ENCODE peak calls at places on chromosomes 16 and 17, in seven cellular contexts. X, R, L, Y, A, M and J are unnamed samples. For H3K9me3, the result is how much of the 10 kb centered on the place peaks cover.

GRCh38 chr16:27823438-27823820 is 240.1 kb downstream of the GSG1L start:
- DNase-seq in Y (no peak), A (no peak), X (no peak), R (no peak), M (no peak), L (no peak), J (no peak)

GRCh38 chr16:50025544-50025931 is 513 bp downstream of the CNEP1R1 start:
- DNase-seq in X (no peak), Y (no peak), R (no peak), A (no peak), L (peak), M (no peak), J (no peak)

GRCh38 chr16:88936008-88936912 is 40.7 kb downstream of the CBFA2T3 start:
- DNase-seq in Y (peak), M (no peak), X (no peak), R (no peak), A (peak), L (no peak), J (peak)

GRCh38 chr17:6512552-6512951 is 43.8 kb downstream of the PITPNM3 start:
- DNase-seq in A (no peak), L (no peak), Y (no peak), M (no peak), X (peak), R (no peak), J (no peak)

GRCh38 chr17:59466943-59467801 is 98.2 kb upstream of the DHX40 start:
- DNase-seq in M (no peak), A (no peak), L (no peak), Y (no peak), R (no peak), X (no peak), J (no peak)

GRCh38 chr17:79075861-79076406 is 1.3 kb downstream of the ENGASE start:
- DNase-seq in L (no peak), A (no peak), M (no peak), R (no peak), Y (no peak), X (no peak), J (no peak)

GRCh38 chr16:79653337-79654000 is 52.9 kb upstream of the MAF start:
- DNase-seq in M (peak), A (peak), R (peak), L (peak), X (no peak), Y (peak), J (peak)

GRCh38 chr16:66036162-66036561 is 330.3 kb upstream of the CDH5 start:
- DNase-seq in A (no peak), R (no peak), M (no peak), L (no peak), Y (no peak), X (no peak), J (no peak)

GRCh38 chr16:8924214-8924613 is 39.5 kb downstream of the USP7 start:
- DNase-seq in Y (peak), L (peak), A (peak), X (no peak), R (no peak), M (peak), J (no peak)

GRCh38 chr16:78509965-78510364 is 410.5 kb downstream of the WWOX start:
- DNase-seq in X (no peak), A (no peak), M (no peak), L (no peak), Y (no peak), R (no peak), J (no peak)

GRCh38 chr16:16166085-16166484 is 57.2 kb downstream of the ABCC6 start:
- DNase-seq in Y (no peak), A (no peak), X (no peak), L (no peak), R (no peak), M (no peak), J (no peak)

GRCh38 chr17:37701424-37702020 is 43.3 kb downstream of the HNF1B start:
- DNase-seq in M (no peak), A (peak), Y (peak), L (peak), R (peak), X (peak), J (no peak)

GRCh38 chr17:77498056-77498785 is 357.5 kb downstream of the SEC14L1 start:
- DNase-seq in X (no peak), A (no peak), Y (no peak), R (no peak), M (no peak), L (no peak), J (no peak)

GRCh38 chr17:61409301-61410099 is 9.9 kb downstream of the TBX2 start:
- DNase-seq in Y (peak), R (peak), A (peak), M (peak), L (peak), X (no peak), J (peak)

GRCh38 chr16:50611332-50611934 is 63.2 kb downstream of the NKD1 start:
- DNase-seq in M (peak), X (peak), L (no peak), A (no peak), Y (no peak), R (peak), J (peak)

GRCh38 chr17:80116923-80117380 is 15.6 kb downstream of the GAA start:
- DNase-seq in R (no peak), Y (no peak), M (no peak), A (no peak), X (no peak), L (no peak), J (no peak)

GRCh38 chr16:88761830-88762229 is 23.2 kb downstream of the PIEZO1 start:
- DNase-seq in A (no peak), L (no peak), R (no peak), M (no peak), Y (peak), X (no peak), J (no peak)

GRCh38 chr16:84029297-84030096 is 13.1 kb downstream of the SLC38A8 start:
- DNase-seq in L (no peak), M (no peak), R (no peak), X (no peak), A (no peak), Y (no peak), J (no peak)

GRCh38 chr16:23207485-23207884 is 24.9 kb downstream of the SCNN1G start:
- DNase-seq in Y (no peak), R (no peak), M (no peak), A (no peak), X (no peak), L (no peak), J (no peak)

GRCh38 chr17:5506307-5506706 is 19.9 kb downstream of the MIS12 start:
- DNase-seq in Y (no peak), L (no peak), M (no peak), X (no peak), A (no peak), R (no peak), J (no peak)

GRCh38 chr17:63832455-63832854 is 5.0 kb upstream of the FTSJ3 start:
- DNase-seq in A (no peak), Y (no peak), M (no peak), L (no peak), X (no peak), R (no peak), J (peak)

GRCh38 chr17:59423137-59423703 is 91.8 kb downstream of the YPEL2 start:
- DNase-seq in M (peak), L (peak), A (peak), R (peak), X (peak), Y (no peak), J (peak)

GRCh38 chr17:45073414-45074070 is 12.4 kb downstream of the NMT1 start:
- DNase-seq in R (peak), L (no peak), X (no peak), A (no peak), Y (peak), M (no peak), J (no peak)

GRCh38 chr17:4897785-4898184 is 1.6 kb upstream of the C17orf107 start:
- DNase-seq in M (no peak), A (no peak), X (no peak), L (no peak), Y (no peak), R (no peak), J (no peak)

GRCh38 chr17:64084940-64085649 is 44.8 kb downstream of the ERN1 start:
- DNase-seq in R (peak), M (no peak), Y (no peak), X (no peak), A (no peak), L (no peak), J (no peak)

GRCh38 chr16:25219070-25219737 is 2.5 kb downstream of the AQP8 start:
- DNase-seq in M (no peak), X (no peak), L (no peak), R (no peak), Y (no peak), A (no peak), J (no peak)

GRCh38 chr17:73592531-73592961 is 51.7 kb downstream of the SDK2 start:
- DNase-seq in A (no peak), M (no peak), R (no peak), X (no peak), Y (peak), L (no peak), J (no peak)

GRCh38 chr16:27321013-27321960 is 7.5 kb downstream of the IL4R start:
- DNase-seq in L (no peak), R (no peak), M (no peak), Y (no peak), A (no peak), X (no peak), J (no peak)

GRCh38 chr17:72719582-72720493 is 372.6 kb downstream of the SLC39A11 start:
- DNase-seq in Y (peak), R (peak), M (no peak), X (no peak), A (no peak), L (no peak), J (no peak)

GRCh38 chr16:74760007-74760767 is 14.4 kb downstream of the FA2H start:
- DNase-seq in L (no peak), M (no peak), Y (no peak), X (peak), R (peak), A (no peak), J (no peak)

GRCh38 chr16:35744084-35744483 is 2284.7 kb downstream of the TP53TG3F start:
- DNase-seq in A (no peak), L (no peak), M (no peak), X (no peak), R (no peak), Y (no peak), J (no peak)

GRCh38 chr17:32241521-32242094 is 24.0 kb upstream of the RHBDL3 start:
- DNase-seq in X (no peak), M (no peak), Y (no peak), A (no peak), L (no peak), R (no peak), J (no peak)

GRCh38 chr17:8799001-8799850 is at the start of gene MFSD6L:
- DNase-seq in A (no peak), M (no peak), Y (peak), X (no peak), R (no peak), L (no peak), J (no peak)

GRCh38 chr16:68086336-68086821 is 1.2 kb downstream of the NFATC3 start:
- DNase-seq in X (peak), M (no peak), Y (no peak), R (peak), A (no peak), L (no peak), J (no peak)

GRCh38 chr16:22141746-22142145 is 20.6 kb upstream of the SDR42E2 start:
- DNase-seq in A (no peak), L (no peak), M (no peak), Y (peak), X (peak), R (no peak), J (no peak)

GRCh38 chr16:87132361-87133014 is 184.7 kb downstream of the C16orf95 start:
- DNase-seq in A (peak), X (no peak), R (peak), Y (no peak), L (no peak), M (no peak), J (peak)

DNA sequence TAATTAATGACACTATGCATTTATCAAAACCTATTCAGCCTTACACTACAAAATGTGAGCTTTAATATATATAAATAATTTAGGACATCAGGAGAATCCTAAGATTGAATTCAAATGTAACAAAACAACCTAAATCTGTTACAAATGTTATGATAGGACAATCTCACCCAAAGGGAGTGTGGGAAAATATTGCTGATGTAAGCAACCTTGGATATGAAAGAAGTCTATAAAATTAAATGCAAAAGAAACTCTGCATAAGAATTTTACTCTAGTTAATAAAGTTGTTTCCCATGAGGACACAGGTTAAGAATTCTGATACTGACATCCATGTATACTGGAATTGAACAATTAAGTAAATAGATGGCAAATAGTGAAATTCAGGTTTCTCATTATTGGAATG is 424.5 kb upstream of the MON1B start:
- DNase-seq in X (no peak), M (no peak), A (no peak), Y (no peak), R (no peak), L (no peak), J (no peak)
- H3K9me3 ChIP-seq in X (under half), M (under half), A (under half), Y (under half), R (under half), L (under half), J (under half)

GRCh38 chr16:12191102-12191501 is 214.6 kb downstream of the SNX29 start:
- DNase-seq in A (no peak), Y (no peak), L (no peak), R (no peak), X (no peak), M (no peak), J (no peak)
- H3K9me3 ChIP-seq in A (under half), Y (under half), L (under half), R (under half), X (under half), M (under half), J (under half)

DNA sequence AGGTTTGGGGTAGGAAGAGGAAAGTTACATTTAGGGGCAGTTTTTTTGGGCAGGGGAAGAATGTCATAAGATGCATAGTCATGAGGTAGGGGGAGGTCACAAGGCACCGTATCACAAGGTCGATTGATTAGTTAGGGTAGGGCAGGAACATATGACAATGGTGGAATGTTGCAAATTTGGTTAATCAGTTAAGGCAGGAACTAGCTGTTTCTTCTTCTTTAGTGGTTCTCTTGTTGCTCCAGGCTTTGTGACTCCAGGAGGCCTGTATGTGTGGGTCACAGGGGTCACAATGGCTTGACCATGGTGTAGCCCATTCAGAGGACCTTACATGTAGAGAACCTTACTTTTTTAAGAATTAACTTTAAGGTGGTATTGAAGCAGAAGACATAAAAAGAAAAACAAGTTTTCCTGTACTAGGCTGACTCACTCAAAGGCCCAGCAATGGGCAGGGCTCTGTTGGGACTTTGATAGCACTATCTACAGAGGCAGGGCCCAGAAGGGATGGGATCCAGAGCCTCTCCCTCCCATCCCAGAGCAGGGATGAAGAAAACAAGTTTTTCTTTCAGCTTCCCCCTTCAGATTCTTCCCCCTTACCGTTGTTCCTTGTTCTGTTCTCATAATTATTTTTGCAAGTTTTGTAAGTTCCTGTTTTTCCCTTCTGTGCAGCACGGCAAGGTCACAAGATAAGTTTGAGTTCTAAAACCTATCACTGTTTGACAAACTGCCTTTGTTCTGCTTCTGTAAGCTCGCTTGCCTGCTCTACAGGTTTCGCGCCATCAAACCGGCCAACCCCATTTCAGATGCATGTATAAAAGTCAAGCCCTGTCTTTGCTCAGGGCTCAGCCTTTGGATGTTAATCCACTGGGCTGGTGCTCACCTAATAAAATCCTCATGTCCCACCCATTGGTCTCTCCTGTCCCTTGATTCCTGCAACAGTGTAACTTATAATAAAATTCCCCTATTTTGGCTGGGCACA is 45.8 kb upstream of the ATF7IP2 start:
- DNase-seq in L (no peak), A (no peak), X (no peak), M (no peak), R (no peak), Y (no peak), J (no peak)
- H3K9me3 ChIP-seq in L (under half), A (half or more), X (under half), M (under half), R (under half), Y (under half), J (under half)

GRCh38 chr16:3285131-3285530 is 1.8 kb downstream of the ZNF263 start:
- DNase-seq in M (no peak), A (no peak), L (no peak), X (no peak), Y (no peak), R (no peak), J (peak)

GRCh38 chr16:3295783-3296182 is 9.4 kb downstream of the TIGD7 start:
- DNase-seq in Y (no peak), A (no peak), L (no peak), R (no peak), M (no peak), X (no peak), J (no peak)

GRCh38 chr16:3295209-3295608 is 10.0 kb downstream of the TIGD7 start:
- DNase-seq in Y (no peak), X (no peak), M (no peak), R (no peak), A (no peak), L (no peak), J (no peak)

GRCh38 chr16:3292604-3293003 is 9.3 kb downstream of the ZNF263 start:
- DNase-seq in M (no peak), L (no peak), R (no peak), X (no peak), Y (no peak), A (no peak), J (no peak)

GRCh38 chr16:3289998-3290673 is 6.8 kb downstream of the ZNF263 start:
- DNase-seq in A (no peak), R (no peak), X (no peak), M (no peak), L (no peak), Y (no peak), J (no peak)
- H3K9me3 ChIP-seq in A (half or more), R (under half), X (under half), M (half or more), L (half or more), Y (half or more), J (under half)

DNA sequence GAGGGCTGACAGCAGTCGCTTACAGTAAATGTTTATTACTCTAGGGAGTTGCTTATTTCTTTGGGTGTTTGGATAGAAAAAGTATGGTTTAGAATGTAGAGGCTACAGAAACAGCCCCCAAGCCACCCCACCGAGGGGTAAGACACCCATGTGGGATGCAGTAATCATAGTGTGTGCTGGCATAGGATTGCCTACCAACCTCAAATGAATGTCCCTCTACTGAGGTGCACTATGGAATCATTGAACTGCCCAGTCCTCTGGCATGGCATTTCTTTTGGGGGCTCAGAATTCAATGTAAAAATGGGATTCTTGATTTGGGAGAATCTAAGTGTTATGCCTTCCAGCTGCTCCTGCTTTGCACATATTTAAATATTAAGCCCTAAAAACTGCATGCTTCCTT is 46.8 kb downstream of the ZNF267 start:
- DNase-seq in Y (no peak), X (no peak), M (no peak), L (no peak), A (no peak), R (no peak), J (no peak)
- H3K9me3 ChIP-seq in Y (half or more), X (under half), M (half or more), L (half or more), A (half or more), R (under half), J (under half)

GRCh38 chr17:36661688-36662087 is 60.3 kb downstream of the MRM1 start:
- DNase-seq in Y (no peak), X (no peak), A (no peak), L (no peak), R (no peak), M (no peak), J (no peak)
- H3K9me3 ChIP-seq in Y (under half), X (under half), A (under half), L (under half), R (under half), M (under half), J (under half)